ENCODE peak calls at places on chromosome 4, in six cellular contexts. One of them, this sample, is unnamed.
A peak's percentile ranks its signal among the peaks of the same experiment; 100 is the strongest.

GRCh38 chr4:87363552-87363951 is 27.4 kb downstream of the HSD17B11 start:
- DNase-seq in IMR-90: no peak
- DNase-seq in H1: no peak
- DNase-seq in trophoblast cell: no peak
- DNase-seq in H9: no peak
- DNase-seq in neuronal stem cell: no peak
- DNase-seq in this sample: no peak

GRCh38 chr4:10371869-10372471 is 85.3 kb downstream of the ZNF518B start:
- DNase-seq in H1: peak; percentile 47
- DNase-seq in trophoblast cell: no peak
- DNase-seq in neuronal stem cell: no peak
- DNase-seq in IMR-90: peak; percentile 2
- DNase-seq in H9: peak; percentile 63
- DNase-seq in this sample: no peak

GRCh38 chr4:57037982-57038604 is 59.4 kb downstream of the POLR2B start:
- DNase-seq in H1: peak; percentile 93
- DNase-seq in trophoblast cell: peak; percentile 30
- DNase-seq in IMR-90: peak; percentile 55
- DNase-seq in H9: peak; percentile 79
- DNase-seq in neuronal stem cell: peak; percentile 44
- DNase-seq in this sample: peak; percentile 54

GRCh38 chr4:61831987-61832386 is 631.9 kb downstream of the ADGRL3 start:
- DNase-seq in H1: no peak
- DNase-seq in neuronal stem cell: no peak
- DNase-seq in H9: no peak
- DNase-seq in IMR-90: no peak
- DNase-seq in trophoblast cell: no peak
- DNase-seq in this sample: no peak

GRCh38 chr4:109385260-109385659 is 48.4 kb upstream of the SEC24B start:
- DNase-seq in IMR-90: no peak
- DNase-seq in trophoblast cell: no peak
- DNase-seq in H1: no peak
- DNase-seq in H9: no peak
- DNase-seq in neuronal stem cell: no peak
- DNase-seq in this sample: no peak

GRCh38 chr4:139084425-139085093 is 69.0 kb downstream of the NOCT start:
- DNase-seq in trophoblast cell: no peak
- DNase-seq in IMR-90: no peak
- DNase-seq in neuronal stem cell: no peak
- DNase-seq in H1: no peak
- DNase-seq in H9: no peak
- DNase-seq in this sample: no peak

GRCh38 chr4:21901281-21901680 is 47.3 kb downstream of the KCNIP4 start:
- DNase-seq in neuronal stem cell: no peak
- DNase-seq in IMR-90: no peak
- DNase-seq in H1: no peak
- DNase-seq in trophoblast cell: no peak
- DNase-seq in H9: no peak
- DNase-seq in this sample: no peak

GRCh38 chr4:39792128-39792527 is 94.2 kb downstream of the UBE2K start:
- DNase-seq in IMR-90: no peak
- DNase-seq in H1: no peak
- DNase-seq in neuronal stem cell: no peak
- DNase-seq in H9: no peak
- DNase-seq in trophoblast cell: no peak
- DNase-seq in this sample: no peak

GRCh38 chr4:56410247-56410646 is 23.0 kb upstream of the AASDH start:
- DNase-seq in H9: peak; percentile 59
- DNase-seq in neuronal stem cell: peak; percentile 85
- DNase-seq in trophoblast cell: peak; percentile 91
- DNase-seq in IMR-90: peak; percentile 98
- DNase-seq in H1: no peak
- DNase-seq in this sample: peak; percentile 98

GRCh38 chr4:101218346-101218745 is 129.0 kb downstream of the PPP3CA start:
- DNase-seq in IMR-90: no peak
- DNase-seq in neuronal stem cell: no peak
- DNase-seq in trophoblast cell: no peak
- DNase-seq in H9: no peak
- DNase-seq in H1: no peak
- DNase-seq in this sample: no peak

GRCh38 chr4:92100980-92101379 is 202.8 kb upstream of the GRID2 start:
- DNase-seq in IMR-90: no peak
- DNase-seq in H1: no peak
- DNase-seq in neuronal stem cell: no peak
- DNase-seq in H9: no peak
- DNase-seq in trophoblast cell: no peak
- DNase-seq in this sample: no peak

GRCh38 chr4:125140966-125141495 is 173.7 kb upstream of the FAT4 start:
- DNase-seq in neuronal stem cell: no peak
- DNase-seq in H1: no peak
- DNase-seq in H9: no peak
- DNase-seq in trophoblast cell: peak; percentile 6
- DNase-seq in IMR-90: peak; percentile 74
- DNase-seq in this sample: peak; percentile 72

GRCh38 chr4:143207555-143207954 is 22.8 kb downstream of the USP38 start:
- DNase-seq in trophoblast cell: no peak
- DNase-seq in neuronal stem cell: no peak
- DNase-seq in H9: no peak
- DNase-seq in IMR-90: peak; percentile 50
- DNase-seq in H1: no peak
- DNase-seq in this sample: peak; percentile 48

GRCh38 chr4:181950372-181951127 is 292.7 kb upstream of the TENM3 start:
- DNase-seq in H9: no peak
- DNase-seq in H1: no peak
- DNase-seq in trophoblast cell: no peak
- DNase-seq in IMR-90: no peak
- DNase-seq in neuronal stem cell: no peak
- DNase-seq in this sample: no peak

GRCh38 chr4:145920205-145920604 is 18.4 kb downstream of the ZNF827 start:
- DNase-seq in trophoblast cell: no peak
- DNase-seq in IMR-90: peak; percentile 93
- DNase-seq in neuronal stem cell: no peak
- DNase-seq in H1: no peak
- DNase-seq in H9: no peak
- DNase-seq in this sample: peak; percentile 57

GRCh38 chr4:132396636-132397035 is 752.5 kb upstream of the PCDH10 start:
- DNase-seq in H1: no peak
- DNase-seq in H9: no peak
- DNase-seq in IMR-90: peak; percentile 4
- DNase-seq in trophoblast cell: no peak
- DNase-seq in neuronal stem cell: no peak
- DNase-seq in this sample: peak; percentile 20

GRCh38 chr4:186170966-186171365 is 20.4 kb upstream of the CYP4V2 start:
- DNase-seq in neuronal stem cell: no peak
- DNase-seq in H1: no peak
- DNase-seq in H9: no peak
- DNase-seq in IMR-90: no peak
- DNase-seq in trophoblast cell: no peak
- DNase-seq in this sample: no peak

GRCh38 chr4:7516116-7516772 is 81.5 kb upstream of the PSAPL1 start:
- DNase-seq in neuronal stem cell: no peak
- DNase-seq in IMR-90: no peak
- DNase-seq in trophoblast cell: no peak
- DNase-seq in H9: no peak
- DNase-seq in H1: no peak
- DNase-seq in this sample: no peak

GRCh38 chr4:182245541-182246245 is 2.5 kb downstream of the TENM3 start:
- DNase-seq in H9: no peak
- DNase-seq in IMR-90: no peak
- DNase-seq in neuronal stem cell: no peak
- DNase-seq in H1: no peak
- DNase-seq in trophoblast cell: no peak
- DNase-seq in this sample: no peak

GRCh38 chr4:107740381-107740780 is 20.3 kb upstream of the PAPSS1 start:
- DNase-seq in H9: no peak
- DNase-seq in H1: no peak
- DNase-seq in trophoblast cell: no peak
- DNase-seq in IMR-90: peak; percentile 9
- DNase-seq in neuronal stem cell: no peak
- DNase-seq in this sample: peak; percentile 24

GRCh38 chr4:112706840-112707207 is 69.9 kb downstream of the LARP7 start:
- DNase-seq in trophoblast cell: no peak
- DNase-seq in H9: no peak
- DNase-seq in H1: no peak
- DNase-seq in neuronal stem cell: no peak
- DNase-seq in IMR-90: no peak
- DNase-seq in this sample: no peak

GRCh38 chr4:94578195-94578594 is 126.5 kb downstream of the PDLIM5 start:
- DNase-seq in neuronal stem cell: no peak
- DNase-seq in trophoblast cell: no peak
- DNase-seq in IMR-90: no peak
- DNase-seq in H1: no peak
- DNase-seq in H9: no peak
- DNase-seq in this sample: no peak

GRCh38 chr4:38281416-38282071 is 321.3 kb downstream of the PTTG2 start:
- DNase-seq in neuronal stem cell: no peak
- DNase-seq in H1: no peak
- DNase-seq in IMR-90: peak; percentile 14
- DNase-seq in trophoblast cell: no peak
- DNase-seq in H9: no peak
- DNase-seq in this sample: peak; percentile 24

GRCh38 chr4:119735136-119735770 is 106.6 kb upstream of the PDE5A start:
- DNase-seq in neuronal stem cell: no peak
- DNase-seq in IMR-90: peak; percentile 99
- DNase-seq in H9: no peak
- DNase-seq in H1: no peak
- DNase-seq in trophoblast cell: no peak
- DNase-seq in this sample: peak; percentile 91

DNA sequence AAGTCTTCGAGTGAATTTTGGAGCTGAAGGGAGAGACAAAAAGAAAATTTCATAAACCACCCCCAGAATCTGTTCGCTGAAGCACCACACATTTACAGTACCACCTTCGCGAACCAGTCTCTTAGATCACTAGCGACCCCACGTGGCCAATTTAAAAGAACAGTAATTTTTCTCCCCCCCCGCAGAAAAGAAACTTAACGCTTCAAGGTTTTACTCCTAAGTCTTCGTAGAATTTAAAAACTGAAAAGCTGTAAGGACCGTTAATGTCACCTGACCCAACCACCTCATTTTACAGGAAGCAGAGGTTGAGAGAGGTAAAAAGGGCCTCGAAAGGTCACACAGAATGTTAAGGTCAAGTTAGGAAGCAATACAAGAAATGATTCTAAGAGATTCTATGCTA is 187.5 kb downstream of the QDPR start:
- DNase-seq in trophoblast cell: no peak
- DNase-seq in H9: peak; percentile 40
- DNase-seq in H1: peak; percentile 72
- DNase-seq in IMR-90: peak; percentile 77
- DNase-seq in neuronal stem cell: peak; percentile 38
- DNase-seq in this sample: peak; percentile 72
- H4K8ac ChIP-seq in trophoblast cell: no peak overlapping the region
- H4K8ac ChIP-seq in H9: no peak overlapping the region
- H4K8ac ChIP-seq in H1: no peak overlapping the region
- H4K8ac ChIP-seq in IMR-90: peak overlapping the region; percentile 7
- H4K8ac ChIP-seq in neuronal stem cell: no peak overlapping the region
- H4K8ac ChIP-seq in this sample: no peak overlapping the region

GRCh38 chr4:373062-373839 is 35.6 kb downstream of the ZNF141 start:
- DNase-seq in IMR-90: no peak
- DNase-seq in H1: no peak
- DNase-seq in H9: no peak
- DNase-seq in trophoblast cell: no peak
- DNase-seq in neuronal stem cell: no peak
- DNase-seq in this sample: peak; percentile 1
- H3K9me3 ChIP-seq in IMR-90: peaks cover 59% of the 10 kb centered on the region
- H3K9me3 ChIP-seq in H1: peaks cover 85% of the 10 kb centered on the region
- H3K9me3 ChIP-seq in H9: peaks cover 77% of the 10 kb centered on the region
- H3K9me3 ChIP-seq in trophoblast cell: peaks cover 13% of the 10 kb centered on the region
- H3K9me3 ChIP-seq in neuronal stem cell: peaks cover 23% of the 10 kb centered on the region
- H3K9me3 ChIP-seq in this sample: peaks cover 97% of the 10 kb centered on the region

GRCh38 chr4:26859762-26860156 is 882 bp upstream of the STIM2 start:
- DNase-seq in H9: no peak
- DNase-seq in trophoblast cell: no peak
- DNase-seq in neuronal stem cell: no peak
- DNase-seq in H1: no peak
- DNase-seq in IMR-90: no peak
- DNase-seq in this sample: no peak
- H2AK5ac ChIP-seq in H9: no peak overlapping the region
- H2AK5ac ChIP-seq in trophoblast cell: no peak overlapping the region
- H2AK5ac ChIP-seq in neuronal stem cell: no peak overlapping the region
- H2AK5ac ChIP-seq in H1: no peak overlapping the region
- H2AK5ac ChIP-seq in IMR-90: peak overlapping the region; percentile 45
- H2AK5ac ChIP-seq in this sample: no peak overlapping the region

DNA sequence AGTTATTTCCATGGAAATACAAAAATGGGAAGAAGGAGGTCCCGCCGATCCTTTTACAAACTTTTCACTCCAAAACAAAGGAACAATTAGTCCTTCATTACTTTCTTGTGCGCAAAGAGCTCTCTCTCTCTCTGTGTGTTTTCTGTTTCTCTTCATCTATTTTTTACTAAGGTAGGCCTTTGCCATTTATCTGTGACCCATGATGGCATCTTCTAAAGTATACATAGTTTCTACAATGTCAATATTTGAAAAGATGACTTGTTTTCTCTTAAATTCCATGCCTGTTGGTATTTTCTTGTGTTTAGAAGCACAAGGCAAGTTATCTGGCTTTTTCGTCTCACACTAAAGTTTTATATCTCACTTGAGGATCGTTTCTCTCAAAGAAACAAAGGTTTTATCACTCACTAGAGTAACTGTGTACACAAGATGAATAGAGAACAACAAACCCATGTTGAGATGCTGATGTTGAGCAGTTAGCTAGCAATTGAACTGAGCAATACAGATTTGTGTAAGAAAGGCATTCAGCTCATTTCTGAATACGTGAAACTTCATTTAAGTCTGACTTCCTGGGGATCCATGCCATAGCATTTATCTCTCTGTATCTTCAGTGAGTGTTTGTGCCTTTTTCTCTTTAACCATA is 250.3 kb downstream of the GBA3 start:
- DNase-seq in neuronal stem cell: no peak
- DNase-seq in H1: no peak
- DNase-seq in H9: no peak
- DNase-seq in IMR-90: no peak
- DNase-seq in trophoblast cell: no peak
- DNase-seq in this sample: no peak
- H4K8ac ChIP-seq in neuronal stem cell: no peak overlapping the region
- H4K8ac ChIP-seq in H1: no peak overlapping the region
- H4K8ac ChIP-seq in H9: no peak overlapping the region
- H4K8ac ChIP-seq in IMR-90: no peak overlapping the region
- H4K8ac ChIP-seq in trophoblast cell: no peak overlapping the region
- H4K8ac ChIP-seq in this sample: no peak overlapping the region

DNA sequence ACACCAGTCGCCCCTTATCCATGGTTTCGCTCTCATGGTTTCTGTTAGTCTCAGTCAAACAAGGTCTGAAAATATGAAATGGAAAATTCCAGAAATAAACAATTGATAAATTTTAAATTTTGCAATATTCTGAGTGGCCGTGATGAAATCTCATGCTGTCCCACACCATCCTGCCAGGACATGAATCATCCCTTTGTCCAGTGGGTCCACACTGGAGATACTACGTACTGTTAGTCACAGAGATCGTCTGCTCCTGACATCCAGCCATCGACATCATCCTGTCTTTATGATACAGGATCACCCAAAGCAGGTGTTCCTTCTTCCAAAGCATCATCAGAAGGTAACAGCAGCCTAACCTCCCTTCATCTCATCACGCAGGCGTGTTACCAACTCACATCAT is 76.5 kb upstream of the MSX1 start:
- DNase-seq in trophoblast cell: no peak
- DNase-seq in H9: no peak
- DNase-seq in H1: no peak
- DNase-seq in IMR-90: peak; percentile 53
- DNase-seq in neuronal stem cell: no peak
- DNase-seq in this sample: no peak
- H3K9me3 ChIP-seq in trophoblast cell: peaks cover 1% of the 10 kb centered on the region
- H3K9me3 ChIP-seq in H9: no peaks in the 10 kb centered on the region
- H3K9me3 ChIP-seq in H1: peaks cover 2% of the 10 kb centered on the region
- H3K9me3 ChIP-seq in IMR-90: no peaks in the 10 kb centered on the region
- H3K9me3 ChIP-seq in neuronal stem cell: peaks cover 3% of the 10 kb centered on the region
- H3K9me3 ChIP-seq in this sample: no peaks in the 10 kb centered on the region

GRCh38 chr4:110618091-110619000 is 4.5 kb downstream of the PITX2 start:
- DNase-seq in neuronal stem cell: peak; percentile 70
- DNase-seq in H1: peak; percentile 74
- DNase-seq in trophoblast cell: no peak
- DNase-seq in IMR-90: no peak
- DNase-seq in H9: peak; percentile 88
- DNase-seq in this sample: peak; percentile 92
- H2AK5ac ChIP-seq in neuronal stem cell: peak overlapping the region; percentile 35
- H2AK5ac ChIP-seq in H1: no peak overlapping the region
- H2AK5ac ChIP-seq in trophoblast cell: no peak overlapping the region
- H2AK5ac ChIP-seq in IMR-90: no peak overlapping the region
- H2AK5ac ChIP-seq in H9: no peak overlapping the region
- H2AK5ac ChIP-seq in this sample: no peak overlapping the region